ENCODE peak calls at places on chromosomes 13 and 19, in four cellular contexts. M is NCI-H2029 treated with DMSO at 0.1 percent for 48 hours, G is T-helper 2 cell, T is EL. W is an unnamed sample.

GRCh38 chr13:110334841-110335490 is 27.9 kb downstream of the COL4A2 start:
- DNase-seq in M (no peak), T (no peak), G (no peak), W (no peak)

GRCh38 chr13:107034236-107034635 is 466.3 kb upstream of the ARGLU1 start:
- DNase-seq in G (no peak), T (no peak), M (no peak), W (no peak)

GRCh38 chr13:39840201-39840600 is 184.7 kb downstream of the COG6 start:
- DNase-seq in M (no peak), T (no peak), G (no peak), W (no peak)

GRCh38 chr13:48660356-48661076 is 6.8 kb downstream of the CYSLTR2 start:
- DNase-seq in M (no peak), G (no peak), T (no peak), W (no peak)

GRCh38 chr13:63025741-63026140 is 1610.1 kb upstream of the PCDH20 start:
- DNase-seq in M (no peak), T (no peak), G (no peak), W (no peak)

GRCh38 chr13:33249066-33249465 is 36.5 kb downstream of the STARD13 start:
- DNase-seq in T (peak), M (no peak), G (no peak), W (no peak)

GRCh38 chr19:2602391-2603181 is 99.9 kb downstream of the GNG7 start:
- DNase-seq in M (peak), G (no peak), T (peak), W (no peak)

GRCh38 chr19:10036601-10037071 is 23.4 kb downstream of the RDH8 start:
- DNase-seq in G (no peak), M (no peak), T (no peak), W (no peak)

GRCh38 chr13:24313449-24313848 is 4.1 kb downstream of the C1QTNF9 start:
- DNase-seq in T (no peak), G (no peak), M (no peak), W (no peak)

GRCh38 chr13:103386341-103386740 is 320.1 kb upstream of the SLC10A2 start:
- DNase-seq in T (no peak), G (no peak), M (no peak), W (no peak)

GRCh38 chr13:50403311-50403710 is 388.1 kb downstream of the KCNRG start:
- DNase-seq in T (no peak), G (no peak), M (peak), W (no peak)

GRCh38 chr19:18225702-18226468 is at the start of gene PDE4C:
- DNase-seq in T (peak), M (no peak), G (no peak), W (peak)

GRCh38 chr19:17641846-17642245 is 46.3 kb downstream of the UNC13A start:
- DNase-seq in T (no peak), G (no peak), M (no peak), W (no peak)

GRCh38 chr19:51116736-51117135 is 8.0 kb upstream of the SIGLEC9 start:
- DNase-seq in T (no peak), M (no peak), G (no peak), W (no peak)

GRCh38 chr13:40236566-40237168 is 429.8 kb downstream of the FOXO1 start:
- DNase-seq in T (no peak), M (no peak), G (no peak), W (no peak)

GRCh38 chr13:45194081-45194939 is 6.5 kb downstream of the KCTD4 start:
- DNase-seq in G (no peak), T (no peak), M (no peak), W (no peak)

GRCh38 chr19:5897189-5897969 is 6.2 kb downstream of the NDUFA11 start:
- DNase-seq in T (no peak), M (no peak), G (no peak), W (no peak)

GRCh38 chr13:30429235-30429634 is 6.9 kb downstream of the UBE2L5 start:
- DNase-seq in G (no peak), M (no peak), T (no peak), W (no peak)

GRCh38 chr19:8610928-8611284 is 391 bp upstream of the ADAMTS10 start:
- DNase-seq in G (no peak), M (no peak), T (no peak), W (no peak)

GRCh38 chr19:18385675-18386542 is at the start of gene GDF15:
- DNase-seq in T (peak), M (no peak), G (peak), W (peak)

GRCh38 chr13:51676739-51677138 is 92.5 kb downstream of the WDFY2 start:
- DNase-seq in T (no peak), M (no peak), G (no peak), W (no peak)

GRCh38 chr19:55230780-55231179 is 2.2 kb upstream of the TMEM86B start:
- DNase-seq in G (no peak), M (no peak), T (no peak), W (no peak)

GRCh38 chr19:51108066-51108804 is at the start of gene CTU1:
- DNase-seq in T (peak), G (peak), M (peak), W (peak)

GRCh38 chr19:49489601-49490167 is 2.3 kb downstream of the RPL13A start:
- DNase-seq in M (no peak), T (no peak), G (peak), W (no peak)

GRCh38 chr13:53622431-53622830 is 593.8 kb downstream of the OLFM4 start:
- DNase-seq in G (no peak), T (no peak), M (no peak), W (no peak)

W was measured in memory B cell.